ENCODE peak calls at places on chromosomes 1 and 21, in six cellular contexts. A, F, O, G, Z and J are unnamed samples.

GRCh38 chr1:212034516-212035122 is 738 bp downstream of the INTS7 start:
- DNase-seq in A (no peak), F (no peak), O (no peak), G (no peak), Z (no peak), J (no peak)

GRCh38 chr1:82534996-82535395 is 734.3 kb downstream of the ADGRL2 start:
- DNase-seq in A (peak), F (no peak), O (peak), G (no peak), Z (no peak), J (no peak)

GRCh38 chr1:167661527-167662436 is 31.8 kb downstream of the RCSD1 start:
- DNase-seq in A (peak), F (no peak), O (peak), G (no peak), Z (no peak), J (no peak)

GRCh38 chr1:203017707-203018106 is 8.6 kb upstream of the PPFIA4 start:
- DNase-seq in A (no peak), F (no peak), O (no peak), G (no peak), Z (no peak), J (no peak)

GRCh38 chr21:41961753-41962152 is 7.9 kb upstream of the C2CD2 start:
- DNase-seq in A (no peak), F (no peak), O (no peak), G (no peak), Z (no peak), J (no peak)

GRCh38 chr1:65445837-65446236 is 25.4 kb downstream of the LEPR start:
- DNase-seq in A (no peak), F (no peak), O (no peak), G (no peak), Z (no peak), J (no peak)

GRCh38 chr1:204350857-204351573 is 8.7 kb downstream of the PLEKHA6 start:
- DNase-seq in A (no peak), F (peak), O (peak), G (no peak), Z (no peak), J (peak)

GRCh38 chr1:43552813-43553212 is 22.1 kb downstream of the PTPRF start:
- DNase-seq in A (no peak), F (no peak), O (peak), G (no peak), Z (no peak), J (no peak)

GRCh38 chr1:16324456-16324890 is 27.8 kb downstream of the FBXO42 start:
- DNase-seq in A (peak), F (no peak), O (peak), G (no peak), Z (no peak), J (no peak)

GRCh38 chr1:155001688-155002474 is 721 bp upstream of the ZBTB7B start:
- DNase-seq in A (peak), F (peak), O (peak), G (peak), Z (peak), J (peak)

GRCh38 chr1:100622037-100622436 is 84.1 kb downstream of the GPR88 start:
- DNase-seq in A (peak), F (peak), O (peak), G (no peak), Z (no peak), J (peak)

GRCh38 chr1:67766117-67766978 is 66.9 kb downstream of the GNG12 start:
- DNase-seq in A (peak), F (peak), O (peak), G (no peak), Z (no peak), J (peak)

GRCh38 chr1:212402876-212403275 is 11.8 kb downstream of the PACC1 start:
- DNase-seq in A (peak), F (no peak), O (peak), G (no peak), Z (no peak), J (no peak)